ENCODE peak calls at places on chromosomes 16 and 17, in nine cellular contexts. One of them, this sample, is unnamed.

GRCh38 chr17:29393451-29393850 is 3.3 kb downstream of the TAOK1 start:
- DNase-seq in sigmoid colon: no peak
- DNase-seq in CD8-positive, alpha-beta T cell: no peak
- DNase-seq in heart left ventricle: no peak
- DNase-seq in transverse colon: no peak
- DNase-seq in mucosa of descending colon: no peak
- DNase-seq in prostate gland: no peak
- DNase-seq in GM12864: no peak
- DNase-seq in ovary: no peak
- DNase-seq in this sample: no peak

GRCh38 chr17:65537845-65538678 is 23.4 kb downstream of the AXIN2 start:
- DNase-seq in sigmoid colon: no peak
- DNase-seq in CD8-positive, alpha-beta T cell: no peak
- DNase-seq in heart left ventricle: no peak
- DNase-seq in transverse colon: no peak
- DNase-seq in mucosa of descending colon: no peak
- DNase-seq in prostate gland: no peak
- DNase-seq in GM12864: no peak
- DNase-seq in ovary: no peak
- DNase-seq in this sample: no peak

GRCh38 chr17:39225974-39226683 is 384 bp upstream of the STAC2 start:
- DNase-seq in sigmoid colon: peak; percentile 87
- DNase-seq in CD8-positive, alpha-beta T cell: peak; percentile 39
- DNase-seq in heart left ventricle: peak; percentile 87
- DNase-seq in transverse colon: peak; percentile 46
- DNase-seq in mucosa of descending colon: peak; percentile 62
- DNase-seq in prostate gland: peak; percentile 50
- DNase-seq in GM12864: no peak
- DNase-seq in ovary: peak; percentile 82
- DNase-seq in this sample: no peak

GRCh38 chr17:63549289-63549945 is 860 bp upstream of the DCAF7 start:
- DNase-seq in sigmoid colon: no peak
- DNase-seq in CD8-positive, alpha-beta T cell: peak; percentile 5
- DNase-seq in heart left ventricle: no peak
- DNase-seq in transverse colon: no peak
- DNase-seq in mucosa of descending colon: no peak
- DNase-seq in prostate gland: no peak
- DNase-seq in GM12864: no peak
- DNase-seq in ovary: no peak
- DNase-seq in this sample: no peak

GRCh38 chr17:79082311-79083190 is 7.9 kb downstream of the ENGASE start:
- DNase-seq in sigmoid colon: no peak
- DNase-seq in CD8-positive, alpha-beta T cell: peak; percentile 27
- DNase-seq in heart left ventricle: peak; percentile 75
- DNase-seq in transverse colon: peak; percentile 55
- DNase-seq in mucosa of descending colon: peak; percentile 56
- DNase-seq in prostate gland: no peak
- DNase-seq in GM12864: no peak
- DNase-seq in ovary: peak; percentile 58
- DNase-seq in this sample: no peak

GRCh38 chr16:89582614-89583196 is 7.1 kb downstream of the CPNE7 start:
- DNase-seq in sigmoid colon: no peak
- DNase-seq in CD8-positive, alpha-beta T cell: no peak
- DNase-seq in heart left ventricle: no peak
- DNase-seq in transverse colon: no peak
- DNase-seq in mucosa of descending colon: no peak
- DNase-seq in prostate gland: no peak
- DNase-seq in GM12864: no peak
- DNase-seq in ovary: no peak
- DNase-seq in this sample: no peak

GRCh38 chr16:77780378-77780837 is 8.0 kb upstream of the VAT1L start:
- DNase-seq in sigmoid colon: no peak
- DNase-seq in CD8-positive, alpha-beta T cell: no peak
- DNase-seq in heart left ventricle: no peak
- DNase-seq in transverse colon: no peak
- DNase-seq in mucosa of descending colon: no peak
- DNase-seq in prostate gland: no peak
- DNase-seq in GM12864: no peak
- DNase-seq in ovary: no peak
- DNase-seq in this sample: no peak

GRCh38 chr17:33233855-33234228 is 59.3 kb downstream of the ASIC2 start:
- DNase-seq in sigmoid colon: peak; percentile 82
- DNase-seq in CD8-positive, alpha-beta T cell: no peak
- DNase-seq in heart left ventricle: no peak
- DNase-seq in transverse colon: peak; percentile 21
- DNase-seq in mucosa of descending colon: no peak
- DNase-seq in prostate gland: peak; percentile 19
- DNase-seq in GM12864: no peak
- DNase-seq in ovary: peak; percentile 28
- DNase-seq in this sample: no peak

GRCh38 chr17:74513987-74514631 is 17.2 kb downstream of the CD300LB start:
- DNase-seq in sigmoid colon: no peak
- DNase-seq in CD8-positive, alpha-beta T cell: peak; percentile 21
- DNase-seq in heart left ventricle: no peak
- DNase-seq in transverse colon: no peak
- DNase-seq in mucosa of descending colon: no peak
- DNase-seq in prostate gland: no peak
- DNase-seq in GM12864: no peak
- DNase-seq in ovary: no peak
- DNase-seq in this sample: peak; percentile 4

GRCh38 chr16:14475370-14476139 is 154.5 kb downstream of the PARN start:
- DNase-seq in sigmoid colon: no peak
- DNase-seq in CD8-positive, alpha-beta T cell: no peak
- DNase-seq in heart left ventricle: no peak
- DNase-seq in transverse colon: no peak
- DNase-seq in mucosa of descending colon: no peak
- DNase-seq in prostate gland: peak; percentile 61
- DNase-seq in GM12864: no peak
- DNase-seq in ovary: no peak
- DNase-seq in this sample: no peak

GRCh38 chr17:73718912-73719311 is 74.7 kb upstream of the SDK2 start:
- DNase-seq in sigmoid colon: no peak
- DNase-seq in CD8-positive, alpha-beta T cell: no peak
- DNase-seq in heart left ventricle: no peak
- DNase-seq in transverse colon: no peak
- DNase-seq in mucosa of descending colon: no peak
- DNase-seq in prostate gland: no peak
- DNase-seq in GM12864: no peak
- DNase-seq in ovary: no peak
- DNase-seq in this sample: no peak

GRCh38 chr16:14300631-14301149 is 229.6 kb downstream of the MRTFB start:
- DNase-seq in sigmoid colon: peak; percentile 92
- DNase-seq in CD8-positive, alpha-beta T cell: no peak
- DNase-seq in heart left ventricle: peak; percentile 77
- DNase-seq in transverse colon: peak; percentile 69
- DNase-seq in mucosa of descending colon: peak; percentile 65
- DNase-seq in prostate gland: peak; percentile 74
- DNase-seq in GM12864: peak; percentile 63
- DNase-seq in ovary: peak; percentile 78
- DNase-seq in this sample: peak; percentile 41

GRCh38 chr16:67386861-67387455 is 6.3 kb downstream of the TPPP3 start:
- DNase-seq in sigmoid colon: no peak
- DNase-seq in CD8-positive, alpha-beta T cell: no peak
- DNase-seq in heart left ventricle: no peak
- DNase-seq in transverse colon: no peak
- DNase-seq in mucosa of descending colon: no peak
- DNase-seq in prostate gland: no peak
- DNase-seq in GM12864: no peak
- DNase-seq in ovary: no peak
- DNase-seq in this sample: no peak

GRCh38 chr16:16050106-16050505 is 100.7 kb downstream of the ABCC1 start:
- DNase-seq in sigmoid colon: no peak
- DNase-seq in CD8-positive, alpha-beta T cell: no peak
- DNase-seq in heart left ventricle: peak; percentile 46
- DNase-seq in transverse colon: no peak
- DNase-seq in mucosa of descending colon: no peak
- DNase-seq in prostate gland: no peak
- DNase-seq in GM12864: no peak
- DNase-seq in ovary: no peak
- DNase-seq in this sample: no peak

GRCh38 chr17:55390364-55390977 is 31.2 kb downstream of the MMD start:
- DNase-seq in sigmoid colon: no peak
- DNase-seq in CD8-positive, alpha-beta T cell: no peak
- DNase-seq in heart left ventricle: no peak
- DNase-seq in transverse colon: no peak
- DNase-seq in mucosa of descending colon: no peak
- DNase-seq in prostate gland: no peak
- DNase-seq in GM12864: no peak
- DNase-seq in ovary: no peak
- DNase-seq in this sample: no peak
- H3K4me3 ChIP-seq in sigmoid colon: no peak overlapping the region
- H3K4me3 ChIP-seq in CD8-positive, alpha-beta T cell: no peak overlapping the region
- H3K4me3 ChIP-seq in heart left ventricle: no peak overlapping the region
- H3K4me3 ChIP-seq in transverse colon: no peak overlapping the region
- H3K4me3 ChIP-seq in mucosa of descending colon: no peak overlapping the region
- H3K4me3 ChIP-seq in prostate gland: no peak overlapping the region
- H3K4me3 ChIP-seq in GM12864: no peak overlapping the region
- H3K4me3 ChIP-seq in ovary: no peak overlapping the region
- H3K4me3 ChIP-seq in this sample: no peak overlapping the region

DNA sequence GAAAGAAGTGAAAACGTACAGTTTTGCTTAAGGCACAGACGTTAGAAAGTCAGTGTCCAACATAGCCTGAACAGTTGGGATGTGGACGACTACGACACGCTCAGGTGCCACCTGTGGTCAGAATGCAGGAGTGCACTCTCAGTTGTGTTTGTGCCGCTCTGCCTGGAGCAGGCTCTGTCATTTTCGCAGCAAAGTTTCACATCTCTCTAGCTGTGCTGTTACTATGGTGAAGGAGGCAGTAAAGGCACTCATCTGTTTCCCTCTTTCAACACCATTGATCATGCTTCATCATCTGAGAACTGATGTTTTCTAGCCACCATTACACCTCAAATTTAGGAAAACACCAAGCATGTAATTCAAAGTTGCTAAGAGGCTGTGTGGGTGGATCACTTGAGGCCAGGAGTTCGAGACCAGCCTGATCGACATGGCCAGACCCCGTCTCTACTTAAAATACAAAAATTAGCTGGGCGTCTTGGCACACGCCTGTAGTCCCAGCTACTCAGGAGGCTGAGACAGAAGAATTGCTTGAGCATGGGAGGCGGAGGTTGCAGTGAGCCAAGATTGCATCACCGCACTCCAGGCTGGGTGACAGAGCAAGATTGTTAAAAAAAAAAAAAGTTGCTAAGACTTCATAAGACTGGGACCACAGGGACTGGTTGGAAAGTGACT is 44.9 kb upstream of the DNAJA2 start:
- DNase-seq in sigmoid colon: no peak
- DNase-seq in CD8-positive, alpha-beta T cell: no peak
- DNase-seq in heart left ventricle: no peak
- DNase-seq in transverse colon: peak; percentile 66
- DNase-seq in mucosa of descending colon: peak; percentile 48
- DNase-seq in prostate gland: peak; percentile 55
- DNase-seq in GM12864: peak; percentile 92
- DNase-seq in ovary: no peak
- DNase-seq in this sample: no peak
- TF ChIP-seq CTCF in sigmoid colon: no peak
- TF ChIP-seq CTCF in CD8-positive, alpha-beta T cell: no peak
- TF ChIP-seq CTCF in heart left ventricle: peak; percentile 28
- TF ChIP-seq CTCF in transverse colon: peak; percentile 47
- TF ChIP-seq CTCF in mucosa of descending colon: peak; percentile 49
- TF ChIP-seq CTCF in prostate gland: peak; percentile 50
- TF ChIP-seq CTCF in GM12864: peak; percentile 83
- TF ChIP-seq CTCF in ovary: no peak
- TF ChIP-seq CTCF in this sample: peak; percentile 65

GRCh38 chr17:45700171-45701090 is 83.7 kb upstream of the CRHR1 start:
- DNase-seq in sigmoid colon: no peak
- DNase-seq in CD8-positive, alpha-beta T cell: no peak
- DNase-seq in heart left ventricle: no peak
- DNase-seq in transverse colon: no peak
- DNase-seq in mucosa of descending colon: no peak
- DNase-seq in prostate gland: no peak
- DNase-seq in GM12864: no peak
- DNase-seq in ovary: no peak
- DNase-seq in this sample: no peak
- H3K4me3 ChIP-seq in sigmoid colon: no peak overlapping the region
- H3K4me3 ChIP-seq in CD8-positive, alpha-beta T cell: no peak overlapping the region
- H3K4me3 ChIP-seq in heart left ventricle: no peak overlapping the region
- H3K4me3 ChIP-seq in transverse colon: no peak overlapping the region
- H3K4me3 ChIP-seq in mucosa of descending colon: no peak overlapping the region
- H3K4me3 ChIP-seq in prostate gland: no peak overlapping the region
- H3K4me3 ChIP-seq in GM12864: no peak overlapping the region
- H3K4me3 ChIP-seq in ovary: no peak overlapping the region
- H3K4me3 ChIP-seq in this sample: no peak overlapping the region

GRCh38 chr16:398551-399277 is 1.7 kb downstream of the NME4 start:
- DNase-seq in sigmoid colon: no peak
- DNase-seq in CD8-positive, alpha-beta T cell: no peak
- DNase-seq in heart left ventricle: no peak
- DNase-seq in transverse colon: no peak
- DNase-seq in mucosa of descending colon: no peak
- DNase-seq in prostate gland: no peak
- DNase-seq in GM12864: no peak
- DNase-seq in ovary: no peak
- DNase-seq in this sample: no peak

GRCh38 chr16:399278-400019 is 2.2 kb upstream of the DECR2 start:
- DNase-seq in sigmoid colon: no peak
- DNase-seq in CD8-positive, alpha-beta T cell: no peak
- DNase-seq in heart left ventricle: no peak
- DNase-seq in transverse colon: no peak
- DNase-seq in mucosa of descending colon: no peak
- DNase-seq in prostate gland: no peak
- DNase-seq in GM12864: no peak
- DNase-seq in ovary: no peak
- DNase-seq in this sample: no peak

GRCh38 chr16:397135-397661 is at the start of gene NME4:
- DNase-seq in sigmoid colon: peak; percentile 72
- DNase-seq in CD8-positive, alpha-beta T cell: no peak
- DNase-seq in heart left ventricle: no peak
- DNase-seq in transverse colon: peak; percentile 40
- DNase-seq in mucosa of descending colon: no peak
- DNase-seq in prostate gland: no peak
- DNase-seq in GM12864: no peak
- DNase-seq in ovary: peak; percentile 59
- DNase-seq in this sample: no peak

GRCh38 chr16:396605-397004 is 394 bp upstream of the NME4 start:
- DNase-seq in sigmoid colon: peak; percentile 80
- DNase-seq in CD8-positive, alpha-beta T cell: no peak
- DNase-seq in heart left ventricle: no peak
- DNase-seq in transverse colon: peak; percentile 39
- DNase-seq in mucosa of descending colon: no peak
- DNase-seq in prostate gland: no peak
- DNase-seq in GM12864: no peak
- DNase-seq in ovary: peak; percentile 59
- DNase-seq in this sample: no peak

DNA sequence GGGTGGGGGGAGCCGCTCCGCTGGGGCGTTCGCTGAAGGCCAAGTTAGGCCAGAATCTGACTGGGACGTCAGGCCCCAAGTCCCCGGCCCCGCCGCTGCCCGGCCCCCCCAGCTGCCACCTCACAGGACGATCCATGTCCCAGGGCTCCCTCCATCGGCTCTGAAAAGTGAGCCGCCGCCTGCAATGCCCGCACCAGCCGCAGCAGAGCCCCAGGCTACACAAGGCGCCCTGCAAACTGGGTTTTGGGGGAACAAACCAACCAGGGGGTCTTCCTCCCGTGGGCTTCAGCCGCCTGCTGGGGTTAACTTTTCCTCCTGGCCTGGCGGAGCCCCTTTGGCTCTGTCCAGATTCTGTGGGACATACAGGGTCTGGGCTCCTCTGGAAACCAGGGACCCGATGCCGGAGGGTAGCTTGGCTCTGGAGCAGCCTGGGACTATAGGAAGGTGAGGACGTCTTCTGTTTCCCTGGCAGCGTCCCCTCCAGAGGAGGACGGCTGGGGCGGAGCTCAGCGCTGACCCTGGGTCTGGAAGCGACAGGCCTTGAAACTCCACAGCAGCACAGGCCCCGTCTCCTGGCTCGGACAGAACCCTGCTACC is 835 bp downstream of the NME4 start:
- DNase-seq in sigmoid colon: peak; percentile 93
- DNase-seq in CD8-positive, alpha-beta T cell: no peak
- DNase-seq in heart left ventricle: no peak
- DNase-seq in transverse colon: peak; percentile 81
- DNase-seq in mucosa of descending colon: peak; percentile 84
- DNase-seq in prostate gland: peak; percentile 82
- DNase-seq in GM12864: no peak
- DNase-seq in ovary: peak; percentile 78
- DNase-seq in this sample: no peak
- TF ChIP-seq CTCF in sigmoid colon: peak; percentile 57
- TF ChIP-seq CTCF in CD8-positive, alpha-beta T cell: no peak
- TF ChIP-seq CTCF in heart left ventricle: no peak
- TF ChIP-seq CTCF in transverse colon: peak; percentile 80
- TF ChIP-seq CTCF in mucosa of descending colon: no peak
- TF ChIP-seq CTCF in prostate gland: peak; percentile 74
- TF ChIP-seq CTCF in GM12864: peak; percentile 17
- TF ChIP-seq CTCF in ovary: peak; percentile 45
- TF ChIP-seq CTCF in this sample: peak; percentile 46